ENCODE peak calls at places on chromosomes 4 and X, in five cellular contexts. U is testis, J is ovary, W is GM12878, I is IMR-90. Q is an unnamed sample. For H3K36me3, the result is how much of the 10 kb centered on the place peaks cover.

GRCh38 chrX:100368167-100368566 is 41.9 kb downstream of the PCDH19 start:
- DNase-seq in U (peak), J (no peak), W (no peak), I (peak), Q (no peak)

GRCh38 chr4:17111959-17112659 is 213.7 kb upstream of the LDB2 start:
- DNase-seq in U (peak), J (no peak), W (no peak), I (no peak), Q (no peak)

GRCh38 chrX:102154900-102155805 is 624 bp downstream of the BEX5 start:
- DNase-seq in U (peak), J (peak), W (no peak), I (no peak), Q (peak)

GRCh38 chr4:15001248-15001824 is 945 bp upstream of the CPEB2 start:
- DNase-seq in U (peak), J (peak), W (no peak), I (peak), Q (peak)

GRCh38 chr4:56698329-56698728 is 17.2 kb upstream of the HOPX start:
- DNase-seq in U (no peak), J (no peak), W (no peak), I (peak), Q (no peak)

GRCh38 chrX:41023098-41023497 is 62.1 kb upstream of the USP9X start:
- DNase-seq in U (no peak), J (no peak), W (no peak), I (no peak), Q (no peak)

GRCh38 chr4:17286737-17287460 is 225.0 kb downstream of the QDPR start:
- DNase-seq in U (no peak), J (no peak), W (no peak), I (no peak), Q (no peak)

GRCh38 chrX:149510386-149510785 is 5.3 kb upstream of the IDS start:
- DNase-seq in U (no peak), J (no peak), W (no peak), I (no peak), Q (no peak)

GRCh38 chrX:115584715-115585114 is 23.7 kb downstream of the PLS3 start:
- DNase-seq in U (no peak), J (no peak), W (no peak), I (peak), Q (no peak)

DNA sequence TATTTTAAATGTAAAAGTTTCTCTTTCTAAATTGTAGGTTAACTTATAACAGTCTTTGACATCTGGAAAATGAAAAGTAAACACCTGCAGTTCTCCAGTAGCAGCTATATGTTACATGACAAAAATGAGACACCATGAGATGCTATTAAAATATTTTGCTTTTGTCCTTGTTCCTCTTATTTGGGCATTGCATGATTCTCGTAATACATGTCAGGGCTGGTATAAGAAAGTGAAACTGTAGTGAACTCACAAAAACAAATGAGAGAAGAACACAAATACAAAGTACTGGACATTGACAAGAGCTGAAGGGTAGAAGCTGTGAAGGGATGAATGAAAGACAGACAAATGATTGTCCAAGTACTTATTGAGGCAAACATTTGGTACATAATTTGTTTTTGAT is 9.0 kb downstream of the GK2 start:
- DNase-seq in U (no peak), J (no peak), W (no peak), I (no peak), Q (no peak)
- H3K27ac ChIP-seq in U (no peak), J (no peak), W (no peak), I (no peak), Q (no peak)

GRCh38 chrX:21972046-21972445 is 31.5 kb downstream of the SMS start:
- DNase-seq in U (no peak), J (no peak), W (no peak), I (no peak), Q (no peak)
- H3K36me3 ChIP-seq in U (under half), J (under half), W (under half), I (under half), Q (under half)

GRCh38 chrX:20218809-20219505 is 47.8 kb downstream of the RPS6KA3 start:
- DNase-seq in U (peak), J (no peak), W (no peak), I (peak), Q (peak)
- H3K27ac ChIP-seq in U (peak), J (no peak), W (no peak), I (peak), Q (no peak)

GRCh38 chr4:47570816-47571215 is 85.7 kb downstream of the ATP10D start:
- DNase-seq in U (no peak), J (no peak), W (no peak), I (no peak), Q (no peak)
- H3K36me3 ChIP-seq in U (under half), J (under half), W (under half), I (under half), Q (under half)

GRCh38 chr4:148874331-148874730 is 432.1 kb upstream of the NR3C2 start:
- DNase-seq in U (no peak), J (no peak), W (no peak), I (no peak), Q (no peak)
- H3K27ac ChIP-seq in U (no peak), J (no peak), W (no peak), I (no peak), Q (no peak)

DNA sequence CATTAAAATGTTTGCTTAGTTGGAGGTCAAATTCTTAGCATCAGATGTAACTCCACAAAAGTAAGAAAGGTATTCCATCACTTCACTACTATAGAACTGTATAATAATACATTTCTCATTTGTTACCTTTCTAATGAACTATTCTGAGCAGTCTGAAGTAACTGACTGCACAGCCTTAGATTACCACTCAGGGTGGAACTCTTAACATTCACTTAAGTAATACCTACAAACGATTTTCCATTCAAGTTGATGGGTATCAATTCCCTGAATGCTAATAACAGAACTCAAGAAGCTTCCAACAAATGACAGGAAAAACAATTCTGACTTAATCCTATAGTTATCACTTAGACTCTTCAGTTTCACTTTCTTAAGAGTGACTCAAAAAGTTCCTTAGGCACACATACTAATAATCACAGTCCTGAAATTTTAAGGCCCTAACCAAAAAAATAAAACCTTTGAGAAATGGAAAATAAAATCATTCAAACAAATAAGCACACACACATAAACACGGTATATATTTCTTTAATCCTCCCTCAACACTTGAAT is 20.9 kb downstream of the HNRNPD start:
- DNase-seq in U (no peak), J (no peak), W (no peak), I (peak), Q (no peak)
- H3K36me3 ChIP-seq in U (under half), J (under half), W (under half), I (under half), Q (under half)

GRCh38 chr4:153530284-153530995 is 64.3 kb downstream of the TMEM131L start:
- DNase-seq in U (no peak), J (no peak), W (no peak), I (no peak), Q (peak)
- H3K27ac ChIP-seq in U (peak), J (no peak), W (peak), I (no peak), Q (no peak)

Q was measured in colonic mucosa.